ENCODE peak calls at places on chromosomes 3 and 15, in seven cellular contexts. R is COR-L47, T is AG08396, M is left ventricle myocardium superior, Q is NCI-H1092 treated with DMSO at 0.1 percent for 48 hours, P is non-pigmented ciliary epithelial cell, S is cardiac muscle cell. V is an unnamed sample.

GRCh38 chr3:122060044-122060694 is 5.0 kb downstream of the CD86 start:
- DNase-seq in Q (no peak), S (no peak), M (no peak), R (no peak), P (no peak), T (no peak), V (no peak)

GRCh38 chr3:120524171-120524923 is 71.8 kb upstream of the NDUFB4 start:
- DNase-seq in R (no peak), P (peak; percentile 47), S (peak; percentile 69), Q (no peak), M (no peak), T (no peak), V (no peak)

GRCh38 chr3:31896643-31897433 is 84.2 kb downstream of the OSBPL10 start:
- DNase-seq in R (no peak), P (no peak), S (no peak), Q (no peak), M (no peak), T (no peak), V (no peak)

GRCh38 chr3:173663664-173664063 is 266.1 kb downstream of the NLGN1 start:
- DNase-seq in T (no peak), R (no peak), P (no peak), S (no peak), Q (no peak), M (no peak), V (no peak)

GRCh38 chr3:15405448-15406050 is 21.8 kb downstream of the METTL6 start:
- DNase-seq in S (peak; percentile 79), Q (peak; percentile 53), P (no peak), M (no peak), R (no peak), T (peak; percentile 29), V (no peak)

GRCh38 chr15:72196409-72197044 is 1.1 kb downstream of the GRAMD2A start:
- DNase-seq in S (no peak), Q (no peak), M (no peak), T (peak; percentile 62), P (no peak), R (no peak), V (no peak)

GRCh38 chr3:4290272-4290893 is 12.8 kb upstream of the SETMAR start:
- DNase-seq in Q (no peak), R (no peak), P (no peak), M (no peak), S (peak; percentile 66), T (peak; percentile 32), V (peak; percentile 22)

GRCh38 chr15:85700767-85701166 is 94.0 kb downstream of the KLHL25 start:
- DNase-seq in T (no peak), Q (no peak), P (no peak), R (no peak), S (no peak), M (no peak), V (no peak)

GRCh38 chr3:186967686-186968085 is 37.4 kb downstream of the ST6GAL1 start:
- DNase-seq in S (no peak), T (no peak), P (no peak), R (no peak), Q (no peak), M (peak; percentile 61), V (no peak)

GRCh38 chr15:65980824-65981456 is 111.6 kb downstream of the RAB11A start:
- DNase-seq in Q (no peak), T (peak; percentile 91), M (peak; percentile 68), P (peak; percentile 56), R (peak; percentile 18), S (peak; percentile 89), V (peak; percentile 71)

GRCh38 chr3:33652736-33653135 is 65.3 kb downstream of the CLASP2 start:
- DNase-seq in S (no peak), Q (no peak), M (no peak), P (no peak), R (no peak), T (no peak), V (no peak)

GRCh38 chr3:124780767-124781485 is 50.7 kb downstream of the UMPS start:
- DNase-seq in S (peak; percentile 90), R (no peak), Q (peak; percentile 4), P (no peak), M (peak; percentile 91), T (peak; percentile 59), V (peak; percentile 50)

GRCh38 chr15:70545526-70545925 is 217.8 kb downstream of the UACA start:
- DNase-seq in S (no peak), Q (no peak), R (no peak), P (no peak), M (no peak), T (no peak), V (no peak)

GRCh38 chr3:178120367-178120766 is 415.9 kb upstream of the KCNMB2 start:
- DNase-seq in S (no peak), Q (no peak), P (no peak), R (no peak), M (no peak), T (no peak), V (no peak)

GRCh38 chr15:49863431-49864205 is 242.8 kb downstream of the DTWD1 start:
- DNase-seq in T (no peak), Q (no peak), R (no peak), M (no peak), P (no peak), S (peak; percentile 74), V (no peak)

GRCh38 chr3:156160653-156161052 is 40.3 kb downstream of the KCNAB1 start:
- DNase-seq in R (no peak), T (no peak), M (no peak), S (no peak), Q (no peak), P (no peak), V (no peak)

GRCh38 chr3:21174461-21174860 is 576.5 kb downstream of the ZNF385D start:
- DNase-seq in R (no peak), T (no peak), M (no peak), Q (no peak), P (no peak), S (peak; percentile 35), V (no peak)

GRCh38 chr15:76338555-76339301 is 2.2 kb downstream of the ISL2 start:
- DNase-seq in R (no peak), M (no peak), P (no peak), Q (no peak), S (no peak), T (no peak), V (no peak)

GRCh38 chr3:151318946-151319345 is 2.3 kb upstream of the GPR87 start:
- DNase-seq in S (no peak), M (no peak), P (no peak), T (no peak), Q (no peak), R (no peak), V (no peak)

V was measured in transverse colon.